ENCODE peak calls at places on chromosomes 11 and 22, in seven cellular contexts. Z, T, P, H, I, A and X are unnamed samples.
A peak's percentile ranks its signal among the peaks of the same experiment; 100 is the strongest.

GRCh38 chr11:117610901-117611300 is 186.1 kb downstream of the DSCAML1 start:
- DNase-seq in P (no peak), H (no peak), I (peak; percentile 33), T (no peak), A (no peak), Z (no peak), X (no peak)

GRCh38 chr22:41222846-41223507 is 17.8 kb downstream of the CHADL start:
- DNase-seq in Z (no peak), P (no peak), T (no peak), I (no peak), A (no peak), H (no peak), X (no peak)

GRCh38 chr11:74321487-74322188 is 10.2 kb upstream of the P4HA3 start:
- DNase-seq in H (no peak), T (no peak), P (no peak), I (no peak), A (peak; percentile 42), Z (no peak), X (no peak)

GRCh38 chr11:103736986-103737622 is 299.3 kb upstream of the DDI1 start:
- DNase-seq in A (no peak), H (no peak), P (no peak), Z (peak; percentile 6), I (no peak), T (no peak), X (no peak)

GRCh38 chr11:19467904-19468303 is 227.2 kb upstream of the E2F8 start:
- DNase-seq in I (no peak), A (no peak), Z (no peak), T (no peak), H (no peak), P (no peak), X (no peak)

GRCh38 chr22:48489551-48490512 is 1337.8 kb downstream of the BRD1 start:
- DNase-seq in H (no peak), T (no peak), Z (no peak), A (no peak), P (no peak), I (no peak), X (no peak)

GRCh38 chr22:32063701-32064100 is 20.6 kb downstream of the SLC5A1 start:
- DNase-seq in H (no peak), P (no peak), Z (no peak), T (no peak), I (peak; percentile 15), A (no peak), X (no peak)

GRCh38 chr11:17219016-17219415 is 11.2 kb upstream of the PIK3C2A start:
- DNase-seq in P (no peak), Z (no peak), H (no peak), I (no peak), A (no peak), T (no peak), X (no peak)

GRCh38 chr11:44784438-44784760 is 57.6 kb downstream of the TSPAN18 start:
- DNase-seq in A (no peak), I (no peak), Z (no peak), H (no peak), P (no peak), T (no peak), X (no peak)

GRCh38 chr11:62477927-62478326 is 59.1 kb downstream of the SCGB1A1 start:
- DNase-seq in P (no peak), A (no peak), I (no peak), T (no peak), H (no peak), Z (no peak), X (no peak)

GRCh38 chr11:103327721-103328120 is 218.5 kb downstream of the DYNC2H1 start:
- DNase-seq in I (no peak), H (no peak), T (no peak), P (no peak), Z (no peak), A (no peak), X (no peak)

GRCh38 chr11:76524919-76525318 is 80.1 kb downstream of the EMSY start:
- DNase-seq in Z (no peak), I (peak; percentile 58), T (peak; percentile 55), P (no peak), H (peak; percentile 7), A (no peak), X (peak; percentile 57)

GRCh38 chr11:117249571-117249970 is 17.1 kb downstream of the RNF214 start:
- DNase-seq in H (no peak), I (no peak), T (no peak), P (no peak), A (no peak), Z (no peak), X (no peak)

GRCh38 chr22:45460288-45461109 is 42.2 kb upstream of the FBLN1 start:
- DNase-seq in Z (no peak), H (no peak), I (no peak), P (no peak), T (no peak), A (no peak), X (no peak)

GRCh38 chr22:19959587-19960490 is 18.2 kb upstream of the TXNRD2 start:
- DNase-seq in I (no peak), A (no peak), H (no peak), T (no peak), Z (no peak), P (no peak), X (no peak)

GRCh38 chr11:120869516-120870011 is 154.3 kb upstream of the TBCEL start:
- DNase-seq in I (no peak), H (no peak), A (no peak), T (no peak), P (no peak), Z (no peak), X (no peak)

GRCh38 chr11:105236631-105237030 is 97.1 kb upstream of the CARD18 start:
- DNase-seq in Z (no peak), T (peak; percentile 58), I (no peak), P (no peak), H (no peak), A (no peak), X (no peak)